ENCODE peak calls at places on chromosomes 1 and 21, in five cellular contexts. One of them, this sample, is unnamed.

GRCh38 chr1:171655215-171656116 is 3.0 kb upstream of the MYOC start:
- DNase-seq in fibroblast of the aortic adventitia: peak
- DNase-seq in heart right ventricle: peak
- DNase-seq in RWPE1: no peak
- DNase-seq in psoas muscle: peak
- DNase-seq in this sample: peak

GRCh38 chr1:162147760-162148159 is 78.3 kb downstream of the NOS1AP start:
- DNase-seq in fibroblast of the aortic adventitia: no peak
- DNase-seq in heart right ventricle: no peak
- DNase-seq in RWPE1: no peak
- DNase-seq in psoas muscle: no peak
- DNase-seq in this sample: no peak

GRCh38 chr1:204151562-204152309 is at the start of gene ETNK2:
- DNase-seq in fibroblast of the aortic adventitia: no peak
- DNase-seq in heart right ventricle: peak
- DNase-seq in RWPE1: peak
- DNase-seq in psoas muscle: peak
- DNase-seq in this sample: peak

GRCh38 chr1:234342749-234343148 is 30.5 kb upstream of the COA6 start:
- DNase-seq in fibroblast of the aortic adventitia: no peak
- DNase-seq in heart right ventricle: no peak
- DNase-seq in RWPE1: no peak
- DNase-seq in psoas muscle: no peak
- DNase-seq in this sample: no peak

GRCh38 chr1:201891451-201892045 is 2.9 kb downstream of the SHISA4 start:
- DNase-seq in fibroblast of the aortic adventitia: no peak
- DNase-seq in heart right ventricle: no peak
- DNase-seq in RWPE1: no peak
- DNase-seq in psoas muscle: no peak
- DNase-seq in this sample: no peak

GRCh38 chr1:228335406-228336307 is 71.0 kb downstream of the TRIM11 start:
- DNase-seq in fibroblast of the aortic adventitia: no peak
- DNase-seq in heart right ventricle: peak
- DNase-seq in RWPE1: no peak
- DNase-seq in psoas muscle: peak
- DNase-seq in this sample: no peak

GRCh38 chr1:182315157-182315556 is 76.4 kb downstream of the GLUL start:
- DNase-seq in fibroblast of the aortic adventitia: no peak
- DNase-seq in heart right ventricle: no peak
- DNase-seq in RWPE1: no peak
- DNase-seq in psoas muscle: no peak
- DNase-seq in this sample: no peak

GRCh38 chr1:203507227-203507626 is 13.3 kb downstream of the OPTC start:
- DNase-seq in fibroblast of the aortic adventitia: peak
- DNase-seq in heart right ventricle: no peak
- DNase-seq in RWPE1: no peak
- DNase-seq in psoas muscle: no peak
- DNase-seq in this sample: no peak

GRCh38 chr1:53725238-53725689 is 13.7 kb downstream of the GLIS1 start:
- DNase-seq in fibroblast of the aortic adventitia: peak
- DNase-seq in heart right ventricle: no peak
- DNase-seq in RWPE1: no peak
- DNase-seq in psoas muscle: no peak
- DNase-seq in this sample: no peak

GRCh38 chr21:27359141-27359540 is 392.3 kb upstream of the ADAMTS5 start:
- DNase-seq in fibroblast of the aortic adventitia: peak
- DNase-seq in heart right ventricle: no peak
- DNase-seq in RWPE1: no peak
- DNase-seq in psoas muscle: no peak
- DNase-seq in this sample: no peak

GRCh38 chr1:166479052-166479631 is 312.3 kb upstream of the FAM78B start:
- DNase-seq in fibroblast of the aortic adventitia: peak
- DNase-seq in heart right ventricle: peak
- DNase-seq in RWPE1: peak
- DNase-seq in psoas muscle: peak
- DNase-seq in this sample: peak

GRCh38 chr1:27341525-27342252 is at the start of gene SYTL1:
- DNase-seq in fibroblast of the aortic adventitia: peak
- DNase-seq in heart right ventricle: no peak
- DNase-seq in RWPE1: peak
- DNase-seq in psoas muscle: no peak
- DNase-seq in this sample: peak

GRCh38 chr1:201013031-201013485 is 10.5 kb downstream of the KIF21B start:
- DNase-seq in fibroblast of the aortic adventitia: no peak
- DNase-seq in heart right ventricle: no peak
- DNase-seq in RWPE1: no peak
- DNase-seq in psoas muscle: no peak
- DNase-seq in this sample: no peak

GRCh38 chr1:182809414-182809957 is 19.9 kb downstream of the NPL start:
- DNase-seq in fibroblast of the aortic adventitia: no peak
- DNase-seq in heart right ventricle: no peak
- DNase-seq in RWPE1: no peak
- DNase-seq in psoas muscle: no peak
- DNase-seq in this sample: no peak

GRCh38 chr1:203280061-203280460 is 25.3 kb upstream of the BTG2 start:
- DNase-seq in fibroblast of the aortic adventitia: no peak
- DNase-seq in heart right ventricle: no peak
- DNase-seq in RWPE1: no peak
- DNase-seq in psoas muscle: no peak
- DNase-seq in this sample: no peak

GRCh38 chr1:240258910-240259309 is 167.2 kb downstream of the FMN2 start:
- DNase-seq in fibroblast of the aortic adventitia: peak
- DNase-seq in heart right ventricle: no peak
- DNase-seq in RWPE1: peak
- DNase-seq in psoas muscle: no peak
- DNase-seq in this sample: no peak

GRCh38 chr1:35715568-35716002 is 3.1 kb downstream of the C1orf216 start:
- DNase-seq in fibroblast of the aortic adventitia: peak
- DNase-seq in heart right ventricle: peak
- DNase-seq in RWPE1: peak
- DNase-seq in psoas muscle: peak
- DNase-seq in this sample: peak

GRCh38 chr1:109490029-109490933 is 3.6 kb upstream of the CYB561D1 start:
- DNase-seq in fibroblast of the aortic adventitia: peak
- DNase-seq in heart right ventricle: peak
- DNase-seq in RWPE1: peak
- DNase-seq in psoas muscle: peak
- DNase-seq in this sample: peak

GRCh38 chr1:61851849-61852692 is 109.8 kb downstream of the PATJ start:
- DNase-seq in fibroblast of the aortic adventitia: peak
- DNase-seq in heart right ventricle: no peak
- DNase-seq in RWPE1: peak
- DNase-seq in psoas muscle: no peak
- DNase-seq in this sample: peak

GRCh38 chr1:181090653-181091126 is 2.2 kb downstream of the IER5 start:
- DNase-seq in fibroblast of the aortic adventitia: peak
- DNase-seq in heart right ventricle: no peak
- DNase-seq in RWPE1: no peak
- DNase-seq in psoas muscle: no peak
- DNase-seq in this sample: no peak

GRCh38 chr1:206753141-206753540 is 17.4 kb upstream of the IL19 start:
- DNase-seq in fibroblast of the aortic adventitia: peak
- DNase-seq in heart right ventricle: no peak
- DNase-seq in RWPE1: no peak
- DNase-seq in psoas muscle: no peak
- DNase-seq in this sample: no peak

GRCh38 chr1:84756455-84757082 is 66.3 kb upstream of the SSX2IP start:
- DNase-seq in fibroblast of the aortic adventitia: no peak
- DNase-seq in heart right ventricle: no peak
- DNase-seq in RWPE1: no peak
- DNase-seq in psoas muscle: no peak
- DNase-seq in this sample: no peak

GRCh38 chr1:25727026-25727818 is 72.8 kb upstream of the SELENON start:
- DNase-seq in fibroblast of the aortic adventitia: no peak
- DNase-seq in heart right ventricle: no peak
- DNase-seq in RWPE1: no peak
- DNase-seq in psoas muscle: peak
- DNase-seq in this sample: no peak

GRCh38 chr1:232986000-232986922 is 35.9 kb downstream of the NTPCR start:
- DNase-seq in fibroblast of the aortic adventitia: no peak
- DNase-seq in heart right ventricle: no peak
- DNase-seq in RWPE1: no peak
- DNase-seq in psoas muscle: no peak
- DNase-seq in this sample: no peak

GRCh38 chr21:22758478-22758877 is 1760.3 kb downstream of the NCAM2 start:
- DNase-seq in fibroblast of the aortic adventitia: no peak
- DNase-seq in heart right ventricle: no peak
- DNase-seq in RWPE1: no peak
- DNase-seq in psoas muscle: no peak
- DNase-seq in this sample: no peak

GRCh38 chr1:25019351-25020172 is 89.5 kb upstream of the RUNX3 start:
- DNase-seq in fibroblast of the aortic adventitia: no peak
- DNase-seq in heart right ventricle: no peak
- DNase-seq in RWPE1: no peak
- DNase-seq in psoas muscle: no peak
- DNase-seq in this sample: peak

GRCh38 chr21:46084041-46084561 is 13.8 kb upstream of the COL6A2 start:
- DNase-seq in fibroblast of the aortic adventitia: no peak
- DNase-seq in heart right ventricle: no peak
- DNase-seq in RWPE1: no peak
- DNase-seq in psoas muscle: peak
- DNase-seq in this sample: no peak

GRCh38 chr1:23524716-23525401 is 6.2 kb downstream of the E2F2 start:
- DNase-seq in fibroblast of the aortic adventitia: no peak
- DNase-seq in heart right ventricle: no peak
- DNase-seq in RWPE1: no peak
- DNase-seq in psoas muscle: no peak
- DNase-seq in this sample: no peak

GRCh38 chr1:40723196-40723955 is 31.9 kb downstream of the NFYC start:
- DNase-seq in fibroblast of the aortic adventitia: no peak
- DNase-seq in heart right ventricle: no peak
- DNase-seq in RWPE1: no peak
- DNase-seq in psoas muscle: no peak
- DNase-seq in this sample: no peak

GRCh38 chr1:156619582-156619955 is 354 bp downstream of the HAPLN2 start:
- DNase-seq in fibroblast of the aortic adventitia: no peak
- DNase-seq in heart right ventricle: no peak
- DNase-seq in RWPE1: no peak
- DNase-seq in psoas muscle: no peak
- DNase-seq in this sample: no peak

GRCh38 chr1:156615946-156616345 is 3.3 kb upstream of the HAPLN2 start:
- DNase-seq in fibroblast of the aortic adventitia: no peak
- DNase-seq in heart right ventricle: no peak
- DNase-seq in RWPE1: no peak
- DNase-seq in psoas muscle: no peak
- DNase-seq in this sample: no peak

GRCh38 chr1:156618853-156619581 is at the start of gene HAPLN2:
- DNase-seq in fibroblast of the aortic adventitia: no peak
- DNase-seq in heart right ventricle: no peak
- DNase-seq in RWPE1: no peak
- DNase-seq in psoas muscle: no peak
- DNase-seq in this sample: no peak

DNA sequence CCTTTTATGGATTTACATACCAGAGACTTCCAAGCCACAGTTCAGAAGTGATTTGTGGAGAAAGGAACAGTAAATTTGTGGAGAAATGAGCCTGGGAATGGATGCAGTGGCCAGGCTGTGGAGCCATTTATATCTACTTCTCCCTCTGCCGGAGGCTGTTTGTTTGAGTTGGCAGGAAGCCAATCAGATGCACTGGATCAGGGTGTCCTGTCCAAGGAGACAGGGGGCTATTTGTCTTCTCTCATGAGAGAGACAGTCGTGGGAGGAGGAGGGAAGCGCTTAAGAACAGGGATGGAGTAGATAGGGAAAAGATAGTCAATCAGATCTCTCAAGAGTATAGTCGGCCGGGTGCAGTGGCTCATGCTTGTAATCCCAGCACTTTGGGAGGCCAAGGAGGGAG is 2.8 kb upstream of the HAPLN2 start:
- DNase-seq in fibroblast of the aortic adventitia: peak
- DNase-seq in heart right ventricle: no peak
- DNase-seq in RWPE1: no peak
- DNase-seq in psoas muscle: no peak
- DNase-seq in this sample: no peak
- TF ChIP-seq CTCF in fibroblast of the aortic adventitia: peak
- TF ChIP-seq CTCF in heart right ventricle: no peak
- TF ChIP-seq CTCF in RWPE1: no peak
- TF ChIP-seq CTCF in psoas muscle: no peak
- TF ChIP-seq CTCF in this sample: no peak

GRCh38 chr1:17881761-17882160 is 126.6 kb downstream of the ACTL8 start:
- DNase-seq in fibroblast of the aortic adventitia: no peak
- DNase-seq in heart right ventricle: no peak
- DNase-seq in RWPE1: no peak
- DNase-seq in psoas muscle: no peak
- DNase-seq in this sample: no peak
- TF ChIP-seq CTCF in fibroblast of the aortic adventitia: no peak
- TF ChIP-seq CTCF in heart right ventricle: peak
- TF ChIP-seq CTCF in RWPE1: no peak
- TF ChIP-seq CTCF in psoas muscle: no peak
- TF ChIP-seq CTCF in this sample: no peak

DNA sequence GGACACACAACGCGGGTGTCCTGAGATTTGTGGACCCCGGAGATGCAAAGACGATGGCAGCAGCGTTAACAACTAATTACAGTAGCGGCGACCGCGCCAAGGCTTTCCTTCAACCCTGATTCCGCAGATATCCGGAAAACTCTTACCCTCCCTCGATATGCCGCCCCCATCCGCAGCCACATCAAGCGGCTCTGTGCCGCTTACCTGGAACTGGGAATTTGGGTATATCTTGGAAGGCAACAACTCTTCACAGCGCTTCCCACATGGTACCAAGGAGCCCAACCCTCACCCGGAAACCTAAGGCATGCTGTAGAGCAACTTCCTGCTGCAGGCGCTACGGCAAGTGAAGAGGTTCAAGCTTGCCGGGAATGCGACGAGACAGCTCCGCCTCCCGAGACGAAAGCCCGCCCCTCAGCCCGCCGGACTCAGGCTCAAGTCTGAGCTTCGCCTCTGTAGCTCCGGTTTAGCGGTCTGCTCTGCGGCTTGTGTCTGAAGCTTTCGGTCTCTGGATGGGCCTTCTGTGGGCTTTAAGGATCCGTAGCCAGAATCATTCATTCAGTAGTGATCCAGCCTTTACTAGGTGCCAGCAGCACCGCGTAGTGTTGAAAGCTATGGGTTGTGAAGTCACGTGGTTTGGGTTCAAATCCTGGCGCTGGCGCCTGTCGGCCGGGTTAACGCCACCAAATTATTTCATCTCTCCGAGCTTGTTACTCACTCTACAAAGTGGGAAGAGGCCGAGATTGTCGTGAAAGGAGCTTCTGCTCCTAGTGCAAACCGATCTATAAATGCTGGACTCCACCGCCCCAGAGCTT is at the start of gene HEATR1:
- DNase-seq in fibroblast of the aortic adventitia: peak
- DNase-seq in heart right ventricle: peak
- DNase-seq in RWPE1: peak
- DNase-seq in psoas muscle: peak
- DNase-seq in this sample: peak
- TF ChIP-seq CTCF in fibroblast of the aortic adventitia: no peak
- TF ChIP-seq CTCF in heart right ventricle: no peak
- TF ChIP-seq CTCF in RWPE1: no peak
- TF ChIP-seq CTCF in psoas muscle: no peak
- TF ChIP-seq CTCF in this sample: no peak

DNA sequence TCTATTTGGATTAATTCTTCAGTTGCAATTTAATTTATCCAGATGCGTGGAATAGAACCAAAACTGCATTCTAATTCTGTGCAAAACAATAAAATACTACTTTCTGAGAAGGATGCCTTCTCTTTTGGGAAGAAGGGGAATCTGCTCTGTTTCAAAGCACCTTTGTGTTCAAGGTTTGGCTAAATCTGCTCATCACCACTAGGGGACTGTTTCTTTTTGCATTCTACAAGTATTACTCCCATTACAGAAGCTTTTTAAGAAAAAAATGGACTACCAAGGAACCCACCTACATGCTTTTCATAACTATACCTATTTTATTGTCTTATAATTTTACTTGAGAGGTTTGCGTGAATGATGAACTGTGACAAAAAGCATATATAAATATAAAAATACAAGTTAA is 18.2 kb downstream of the MRPS6 start:
- DNase-seq in fibroblast of the aortic adventitia: no peak
- DNase-seq in heart right ventricle: no peak
- DNase-seq in RWPE1: no peak
- DNase-seq in psoas muscle: no peak
- DNase-seq in this sample: no peak
- TF ChIP-seq CTCF in fibroblast of the aortic adventitia: peak
- TF ChIP-seq CTCF in heart right ventricle: peak
- TF ChIP-seq CTCF in RWPE1: peak
- TF ChIP-seq CTCF in psoas muscle: peak
- TF ChIP-seq CTCF in this sample: no peak